ENCODE peak calls at places on chromosomes 2 and 18, in six cellular contexts. One of them, this sample, is unnamed.

GRCh38 chr2:149715005-149715592 is 127.5 kb upstream of the MMADHC start:
- DNase-seq in SK-N-MC: no peak
- DNase-seq in GM18507: no peak
- DNase-seq in NCI-H1436: no peak
- DNase-seq in A549: peak; percentile 54
- DNase-seq in NCI-H1092: no peak
- DNase-seq in this sample: peak; percentile 35

GRCh38 chr18:76426738-76427305 is 68.2 kb downstream of the ZNF516 start:
- DNase-seq in SK-N-MC: no peak
- DNase-seq in GM18507: no peak
- DNase-seq in NCI-H1436: no peak
- DNase-seq in A549: peak; percentile 21
- DNase-seq in NCI-H1092: no peak
- DNase-seq in this sample: no peak

GRCh38 chr2:61795408-61795807 is 58.5 kb downstream of the FAM161A start:
- DNase-seq in SK-N-MC: no peak
- DNase-seq in GM18507: no peak
- DNase-seq in NCI-H1436: no peak
- DNase-seq in A549: no peak
- DNase-seq in NCI-H1092: no peak
- DNase-seq in this sample: no peak

GRCh38 chr2:57906152-57906732 is 140.4 kb upstream of the VRK2 start:
- DNase-seq in SK-N-MC: peak; percentile 8
- DNase-seq in GM18507: peak; percentile 26
- DNase-seq in NCI-H1436: peak; percentile 12
- DNase-seq in A549: peak; percentile 81
- DNase-seq in NCI-H1092: no peak
- DNase-seq in this sample: peak; percentile 44

GRCh38 chr2:172849519-172850217 is 114.0 kb downstream of the RAPGEF4 start:
- DNase-seq in SK-N-MC: no peak
- DNase-seq in GM18507: no peak
- DNase-seq in NCI-H1436: no peak
- DNase-seq in A549: no peak
- DNase-seq in NCI-H1092: no peak
- DNase-seq in this sample: no peak

GRCh38 chr2:33141476-33141875 is 194.7 kb downstream of the LTBP1 start:
- DNase-seq in SK-N-MC: no peak
- DNase-seq in GM18507: no peak
- DNase-seq in NCI-H1436: no peak
- DNase-seq in A549: no peak
- DNase-seq in NCI-H1092: no peak
- DNase-seq in this sample: no peak

GRCh38 chr2:15662579-15662978 is 70.9 kb downstream of the DDX1 start:
- DNase-seq in SK-N-MC: no peak
- DNase-seq in GM18507: no peak
- DNase-seq in NCI-H1436: no peak
- DNase-seq in A549: no peak
- DNase-seq in NCI-H1092: no peak
- DNase-seq in this sample: no peak

GRCh38 chr2:42770288-42771131 is 6.6 kb upstream of the OXER1 start:
- DNase-seq in SK-N-MC: no peak
- DNase-seq in GM18507: no peak
- DNase-seq in NCI-H1436: no peak
- DNase-seq in A549: peak; percentile 85
- DNase-seq in NCI-H1092: peak; percentile 11
- DNase-seq in this sample: peak; percentile 8

GRCh38 chr2:127400897-127401756 is 13.4 kb upstream of the MAP3K2 start:
- DNase-seq in SK-N-MC: no peak
- DNase-seq in GM18507: no peak
- DNase-seq in NCI-H1436: no peak
- DNase-seq in A549: peak; percentile 82
- DNase-seq in NCI-H1092: no peak
- DNase-seq in this sample: no peak